ENCODE peak calls at places on chromosome 1, in eight cellular contexts. A, T, Y, C, D, H, B and I are unnamed samples.

GRCh38 chr1:184025242-184025675 is 12.3 kb downstream of the COLGALT2 start:
- DNase-seq in A (peak), T (peak), Y (peak), C (no peak), D (no peak), H (peak), B (no peak), I (peak)

GRCh38 chr1:234727018-234727757 is 117.2 kb upstream of the IRF2BP2 start:
- DNase-seq in A (no peak), T (no peak), Y (no peak), C (no peak), D (no peak), H (no peak), B (peak), I (no peak)

GRCh38 chr1:183472488-183473285 is at the start of gene SMG7:
- DNase-seq in A (peak), T (no peak), Y (peak), C (peak), D (no peak), H (no peak), B (peak), I (no peak)

GRCh38 chr1:200103961-200104583 is 76.6 kb downstream of the NR5A2 start:
- DNase-seq in A (no peak), T (no peak), Y (no peak), C (no peak), D (no peak), H (no peak), B (no peak), I (no peak)

GRCh38 chr1:112614460-112615065 is 4.4 kb downstream of the ST7L start:
- DNase-seq in A (no peak), T (peak), Y (peak), C (no peak), D (no peak), H (no peak), B (peak), I (peak)

GRCh38 chr1:43185021-43185420 is 12.9 kb downstream of the CFAP57 start:
- DNase-seq in A (no peak), T (no peak), Y (no peak), C (no peak), D (no peak), H (no peak), B (no peak), I (no peak)

GRCh38 chr1:164577291-164577690 is 18.3 kb downstream of the PBX1 start:
- DNase-seq in A (no peak), T (no peak), Y (no peak), C (no peak), D (no peak), H (no peak), B (no peak), I (no peak)

GRCh38 chr1:3217096-3217724 is 148.2 kb downstream of the PRDM16 start:
- DNase-seq in A (no peak), T (peak), Y (no peak), C (peak), D (no peak), H (no peak), B (no peak), I (no peak)

GRCh38 chr1:235644693-235645305 is 4.8 kb downstream of the GNG4 start:
- DNase-seq in A (no peak), T (no peak), Y (no peak), C (no peak), D (no peak), H (no peak), B (no peak), I (no peak)

GRCh38 chr1:12617511-12617900 is 504 bp downstream of the DHRS3 start:
- DNase-seq in A (no peak), T (no peak), Y (no peak), C (no peak), D (no peak), H (no peak), B (no peak), I (no peak)

GRCh38 chr1:8396912-8397406 is 79.0 kb downstream of the SLC45A1 start:
- DNase-seq in A (peak), T (peak), Y (peak), C (no peak), D (peak), H (peak), B (peak), I (peak)

GRCh38 chr1:200896571-200897187 is 2.0 kb downstream of the INAVA start:
- DNase-seq in A (no peak), T (peak), Y (peak), C (no peak), D (no peak), H (no peak), B (no peak), I (no peak)

GRCh38 chr1:2446394-2446793 is 29.7 kb upstream of the PLCH2 start:
- DNase-seq in A (no peak), T (no peak), Y (no peak), C (no peak), D (no peak), H (no peak), B (no peak), I (no peak)

GRCh38 chr1:25042876-25043580 is 113.0 kb upstream of the RUNX3 start:
- DNase-seq in A (no peak), T (no peak), Y (no peak), C (no peak), D (no peak), H (no peak), B (no peak), I (no peak)

GRCh38 chr1:23521588-23521987 is 9.4 kb downstream of the E2F2 start:
- DNase-seq in A (no peak), T (no peak), Y (peak), C (peak), D (no peak), H (no peak), B (peak), I (no peak)

GRCh38 chr1:202155478-202156021 is 4.9 kb downstream of the PTPN7 start:
- DNase-seq in A (peak), T (no peak), Y (peak), C (peak), D (no peak), H (no peak), B (no peak), I (peak)

GRCh38 chr1:23436520-23437354 is 12.2 kb upstream of the TCEA3 start:
- DNase-seq in A (no peak), T (no peak), Y (no peak), C (peak), D (no peak), H (no peak), B (no peak), I (no peak)

GRCh38 chr1:202056644-202057334 is 46.4 kb downstream of the ELF3 start:
- DNase-seq in A (no peak), T (no peak), Y (no peak), C (no peak), D (no peak), H (no peak), B (no peak), I (no peak)

GRCh38 chr1:230175839-230176238 is 108.8 kb downstream of the GALNT2 start:
- DNase-seq in A (no peak), T (no peak), Y (no peak), C (no peak), D (no peak), H (no peak), B (no peak), I (no peak)

GRCh38 chr1:216682694-216683243 is 40.5 kb downstream of the ESRRG start:
- DNase-seq in A (no peak), T (no peak), Y (no peak), C (no peak), D (no peak), H (no peak), B (no peak), I (no peak)

GRCh38 chr1:226868726-226869125 is 1.7 kb upstream of the PSEN2 start:
- DNase-seq in A (no peak), T (no peak), Y (no peak), C (no peak), D (no peak), H (no peak), B (no peak), I (no peak)

GRCh38 chr1:159429074-159429861 is 2.7 kb upstream of the OR10J4 start:
- DNase-seq in A (no peak), T (no peak), Y (peak), C (no peak), D (no peak), H (no peak), B (no peak), I (no peak)

GRCh38 chr1:156752843-156753486 is 1.5 kb upstream of the HDGF start:
- DNase-seq in A (no peak), T (peak), Y (no peak), C (no peak), D (no peak), H (no peak), B (peak), I (no peak)

GRCh38 chr1:155540000-155540874 is 22.4 kb downstream of the ASH1L start:
- DNase-seq in A (no peak), T (no peak), Y (no peak), C (no peak), D (no peak), H (no peak), B (no peak), I (no peak)

GRCh38 chr1:3271866-3272265 is 182.6 kb upstream of the ARHGEF16 start:
- DNase-seq in A (no peak), T (no peak), Y (no peak), C (no peak), D (no peak), H (no peak), B (no peak), I (no peak)

GRCh38 chr1:246271516-246271915 is 235.6 kb downstream of the SMYD3 start:
- DNase-seq in A (no peak), T (peak), Y (peak), C (no peak), D (no peak), H (no peak), B (no peak), I (peak)

GRCh38 chr1:11302366-11302765 is 29.4 kb downstream of the UBIAD1 start:
- DNase-seq in A (no peak), T (no peak), Y (no peak), C (no peak), D (no peak), H (no peak), B (no peak), I (no peak)

GRCh38 chr1:214473392-214473791 is 78.0 kb downstream of the PTPN14 start:
- DNase-seq in A (no peak), T (peak), Y (peak), C (no peak), D (no peak), H (no peak), B (no peak), I (peak)

GRCh38 chr1:8562881-8563865 is 245.3 kb downstream of the SLC45A1 start:
- DNase-seq in A (no peak), T (peak), Y (peak), C (no peak), D (no peak), H (no peak), B (no peak), I (no peak)

GRCh38 chr1:205805082-205805711 is 7.8 kb downstream of the SLC41A1 start:
- DNase-seq in A (no peak), T (no peak), Y (no peak), C (no peak), D (no peak), H (no peak), B (no peak), I (no peak)

GRCh38 chr1:8077602-8078001 is 51.5 kb upstream of the ERRFI1 start:
- DNase-seq in A (no peak), T (no peak), Y (no peak), C (no peak), D (no peak), H (no peak), B (no peak), I (no peak)

GRCh38 chr1:200483491-200484143 is 73.8 kb upstream of the ZNF281 start:
- DNase-seq in A (no peak), T (peak), Y (peak), C (no peak), D (no peak), H (peak), B (no peak), I (peak)

GRCh38 chr1:151166506-151166956 is 587 bp downstream of the SCNM1 start:
- DNase-seq in A (no peak), T (peak), Y (peak), C (no peak), D (no peak), H (no peak), B (peak), I (peak)

GRCh38 chr1:23768733-23769132 is 9.5 kb upstream of the PITHD1 start:
- DNase-seq in A (no peak), T (no peak), Y (no peak), C (no peak), D (no peak), H (no peak), B (no peak), I (no peak)

GRCh38 chr1:25756210-25756609 is 43.8 kb upstream of the SELENON start:
- DNase-seq in A (no peak), T (no peak), Y (no peak), C (no peak), D (no peak), H (no peak), B (no peak), I (no peak)

GRCh38 chr1:161864577-161864976 is 98.5 kb downstream of the ATF6 start:
- DNase-seq in A (no peak), T (peak), Y (peak), C (peak), D (no peak), H (no peak), B (no peak), I (peak)

GRCh38 chr1:3019007-3019515 is 2.2 kb upstream of the ACTRT2 start:
- DNase-seq in A (no peak), T (no peak), Y (no peak), C (no peak), D (no peak), H (no peak), B (no peak), I (no peak)

GRCh38 chr1:247494746-247495145 is 36.8 kb upstream of the OR2B11 start:
- DNase-seq in A (no peak), T (no peak), Y (no peak), C (no peak), D (no peak), H (no peak), B (no peak), I (peak)

GRCh38 chr1:31745071-31745897 is 18.9 kb downstream of the ADGRB2 start:
- DNase-seq in A (peak), T (peak), Y (peak), C (peak), D (peak), H (no peak), B (peak), I (peak)

GRCh38 chr1:46535063-46535462 is 16.4 kb downstream of the KNCN start:
- DNase-seq in A (no peak), T (no peak), Y (peak), C (peak), D (no peak), H (no peak), B (peak), I (peak)

GRCh38 chr1:6784560-6785317 is 515 bp upstream of the CAMTA1 start:
- DNase-seq in A (peak), T (peak), Y (peak), C (peak), D (peak), H (peak), B (peak), I (peak)
- TF ChIP-seq CTCF in A (no peak), T (no peak), Y (no peak), C (no peak), D (no peak), H (no peak), B (no peak), I (no peak)

GRCh38 chr1:78839704-78840277 is 166.7 kb downstream of the ADGRL4 start:
- DNase-seq in A (no peak), T (peak), Y (peak), C (peak), D (no peak), H (no peak), B (peak), I (peak)
- H3K4me3 ChIP-seq in A (no peak), T (no peak), Y (no peak), C (no peak), D (no peak), H (no peak), B (no peak), I (no peak)

GRCh38 chr1:83026745-83027144 is 972.2 kb downstream of the TTLL7 start:
- DNase-seq in A (no peak), T (peak), Y (peak), C (no peak), D (no peak), H (no peak), B (no peak), I (peak)

GRCh38 chr1:83029916-83030315 is 969.0 kb downstream of the TTLL7 start:
- DNase-seq in A (no peak), T (no peak), Y (peak), C (no peak), D (no peak), H (peak), B (no peak), I (peak)

GRCh38 chr1:83028467-83028866 is 970.5 kb downstream of the TTLL7 start:
- DNase-seq in A (no peak), T (no peak), Y (no peak), C (no peak), D (no peak), H (no peak), B (no peak), I (no peak)

GRCh38 chr1:83033682-83034081 is 965.2 kb downstream of the TTLL7 start:
- DNase-seq in A (no peak), T (no peak), Y (peak), C (no peak), D (no peak), H (peak), B (no peak), I (peak)

GRCh38 chr1:83029050-83029449 is 969.9 kb downstream of the TTLL7 start:
- DNase-seq in A (no peak), T (no peak), Y (no peak), C (no peak), D (no peak), H (no peak), B (no peak), I (no peak)
- TF ChIP-seq CTCF in A (no peak), T (no peak), Y (no peak), C (no peak), D (no peak), H (no peak), B (no peak), I (no peak)

GRCh38 chr1:204362984-204363334 is 3.2 kb upstream of the PLEKHA6 start:
- DNase-seq in A (no peak), T (no peak), Y (no peak), C (no peak), D (no peak), H (no peak), B (no peak), I (no peak)
- H3K4me3 ChIP-seq in A (peak), T (no peak), Y (peak), C (peak), D (peak), H (peak), B (peak), I (peak)

DNA sequence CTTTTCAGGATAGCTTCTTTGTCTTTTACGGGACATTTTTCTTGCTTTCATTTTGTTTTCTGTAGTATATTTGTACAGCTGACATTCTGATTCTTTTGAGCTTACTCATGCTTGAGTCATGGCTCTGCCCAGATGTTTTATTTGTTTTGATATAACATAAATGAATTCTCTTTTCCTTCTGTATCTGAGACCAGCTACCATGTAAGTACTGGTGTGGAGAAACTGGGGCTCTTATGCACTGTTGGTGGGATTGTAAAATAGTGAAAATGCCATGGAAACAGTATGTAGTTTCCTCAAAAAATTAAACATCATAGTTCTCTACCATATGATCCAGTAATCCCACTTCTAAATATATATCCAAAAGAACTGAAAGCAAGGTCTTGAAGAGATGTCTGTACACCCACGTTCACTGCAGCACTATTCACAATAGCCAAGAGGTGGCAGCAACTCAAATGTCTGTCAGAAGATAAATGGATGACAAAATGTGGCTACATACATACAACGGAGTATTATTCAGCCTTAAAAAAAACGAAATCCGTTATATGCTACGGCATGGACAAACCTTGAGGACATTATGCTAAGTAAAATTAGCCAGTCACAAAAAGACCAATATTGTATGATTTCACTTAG is 61.4 kb downstream of the EIF2B3 start:
- DNase-seq in A (no peak), T (peak), Y (peak), C (no peak), D (no peak), H (peak), B (peak), I (peak)
- TF ChIP-seq CTCF in A (peak), T (peak), Y (peak), C (no peak), D (no peak), H (peak), B (peak), I (peak)

GRCh38 chr1:59976194-59977074 is 49.9 kb upstream of the CYP2J2 start:
- DNase-seq in A (peak), T (peak), Y (peak), C (peak), D (peak), H (no peak), B (peak), I (peak)
- H3K4me3 ChIP-seq in A (peak), T (no peak), Y (no peak), C (no peak), D (no peak), H (no peak), B (no peak), I (no peak)